ENCODE peak calls at places on chromosome 2, in nine cellular contexts. M is EL; Z is NCI-H146; W is fibroblast of gingiva; I is HCEC 1CT; Q is activated CD8-positive, alpha-beta memory T cell treated with anti-CD3 and anti-CD28 coated beads for 24 hours; D is DMS153; U is iris pigment epithelial cell; S is naive thymus-derived CD8-positive, alpha-beta T cell. L is an unnamed sample.

GRCh38 chr2:147449323-147450080 is 395.3 kb upstream of the ACVR2A start:
- DNase-seq in M (no peak), Z (peak; percentile 76), W (no peak), I (no peak), Q (no peak), D (peak; percentile 93), U (no peak), S (no peak), L (no peak)

GRCh38 chr2:12534646-12535263 is 182.0 kb upstream of the TRIB2 start:
- DNase-seq in M (peak; percentile 97), Z (no peak), W (peak; percentile 97), I (peak; percentile 97), Q (no peak), D (no peak), U (peak; percentile 97), S (no peak), L (no peak)

GRCh38 chr2:97957432-97958183 is 38.1 kb downstream of the TMEM131 start:
- DNase-seq in M (no peak), Z (no peak), W (no peak), I (no peak), Q (no peak), D (no peak), U (peak; percentile 14), S (no peak), L (no peak)

GRCh38 chr2:207482630-207483029 is 47.1 kb upstream of the CREB1 start:
- DNase-seq in M (no peak), Z (no peak), W (no peak), I (peak; percentile 74), Q (no peak), D (no peak), U (peak; percentile 80), S (no peak), L (no peak)

GRCh38 chr2:208619993-208620392 is 213.4 kb downstream of the PTH2R start:
- DNase-seq in M (no peak), Z (no peak), W (no peak), I (no peak), Q (no peak), D (no peak), U (no peak), S (no peak), L (peak; percentile 16)

GRCh38 chr2:71462641-71463341 is 9.4 kb downstream of the DYSF start:
- DNase-seq in M (no peak), Z (no peak), W (no peak), I (no peak), Q (peak; percentile 44), D (no peak), U (no peak), S (no peak), L (no peak)

GRCh38 chr2:183680573-183680972 is 556.3 kb downstream of the NUP35 start:
- DNase-seq in M (no peak), Z (no peak), W (no peak), I (no peak), Q (no peak), D (no peak), U (no peak), S (no peak), L (no peak)

GRCh38 chr2:69050802-69051201 is 37.8 kb downstream of the ANTXR1 start:
- DNase-seq in M (no peak), Z (no peak), W (no peak), I (no peak), Q (no peak), D (no peak), U (no peak), S (no peak), L (no peak)

GRCh38 chr2:227406177-227407031 is 18.7 kb upstream of the SCYGR1 start:
- DNase-seq in M (peak; percentile 99), Z (peak; percentile 65), W (peak; percentile 97), I (peak; percentile 95), Q (no peak), D (peak; percentile 82), U (peak; percentile 96), S (no peak), L (peak; percentile 85)

GRCh38 chr2:215060851-215061541 is 77.4 kb downstream of the ABCA12 start:
- DNase-seq in M (no peak), Z (peak; percentile 77), W (no peak), I (no peak), Q (no peak), D (peak; percentile 33), U (no peak), S (no peak), L (no peak)

GRCh38 chr2:208183937-208184336 is 5.9 kb downstream of the C2orf80 start:
- DNase-seq in M (no peak), Z (no peak), W (no peak), I (no peak), Q (no peak), D (no peak), U (no peak), S (no peak), L (no peak)

GRCh38 chr2:23686405-23687029 is 240.4 kb downstream of the ATAD2B start:
- DNase-seq in M (no peak), Z (no peak), W (no peak), I (no peak), Q (no peak), D (no peak), U (no peak), S (no peak), L (no peak)

GRCh38 chr2:3492951-3493609 is 26.3 kb downstream of the ADI1 start:
- DNase-seq in M (peak; percentile 72), Z (no peak), W (peak; percentile 77), I (no peak), Q (peak; percentile 47), D (no peak), U (peak; percentile 95), S (no peak), L (no peak)

GRCh38 chr2:47360937-47361336 is 42.0 kb upstream of the MSH2 start:
- DNase-seq in M (peak; percentile 84), Z (no peak), W (no peak), I (peak; percentile 92), Q (no peak), D (no peak), U (peak; percentile 63), S (no peak), L (no peak)

GRCh38 chr2:43837831-43838559 is 644 bp downstream of the ABCG5 start:
- DNase-seq in M (no peak), Z (no peak), W (no peak), I (no peak), Q (no peak), D (no peak), U (no peak), S (no peak), L (no peak)

L was measured in testis.